ENCODE peak calls at places on chromosomes 12 and 14, in five cellular contexts. A is HTR-8/SVneo; J is NCI-H774; B is activated naive CD8-positive, alpha-beta T cell treated with anti-CD3 and anti-CD28 coated beads, Interleukin-2, amount 50 U/mL, for 24 hours; D is NCI-H345. C is an unnamed sample.

GRCh38 chr12:58916153-58916709 is 4.1 kb downstream of the LRIG3 start:
- DNase-seq in D (no peak), J (no peak), B (no peak), A (no peak), C (no peak)

GRCh38 chr12:11969437-11970154 is 101.1 kb upstream of the BCL2L14 start:
- DNase-seq in D (no peak), J (no peak), B (no peak), A (no peak), C (no peak)

GRCh38 chr12:132067182-132067581 is 76.9 kb downstream of the DDX51 start:
- DNase-seq in J (no peak), D (no peak), A (no peak), B (no peak), C (no peak)

GRCh38 chr12:78865297-78865955 is 852 bp downstream of the SYT1 start:
- DNase-seq in J (peak; percentile 41), A (no peak), B (no peak), D (no peak), C (no peak)

GRCh38 chr14:31541702-31542101 is 19.5 kb upstream of the NUBPL start:
- DNase-seq in J (no peak), D (no peak), B (no peak), A (no peak), C (no peak)

GRCh38 chr12:79451988-79452387 is 238.8 kb downstream of the PAWR start:
- DNase-seq in J (no peak), A (peak; percentile 59), D (peak; percentile 14), B (no peak), C (no peak)

GRCh38 chr14:98233656-98234055 is 1038.3 kb downstream of the BCL11B start:
- DNase-seq in B (no peak), D (no peak), A (no peak), J (no peak), C (no peak)

GRCh38 chr14:87745507-87746118 is 247.4 kb downstream of the GALC start:
- DNase-seq in A (no peak), B (peak; percentile 12), J (no peak), D (peak; percentile 25), C (no peak)

GRCh38 chr14:68846466-68846865 is 53.6 kb upstream of the ZFP36L1 start:
- DNase-seq in B (no peak), J (no peak), A (no peak), D (no peak), C (no peak)

GRCh38 chr12:2586159-2587035 is 208.4 kb upstream of the FKBP4 start:
- DNase-seq in J (no peak), B (no peak), D (no peak), A (no peak), C (no peak)

GRCh38 chr12:121767525-121768016 is 25.9 kb downstream of the RHOF start:
- DNase-seq in B (no peak), D (no peak), A (no peak), J (no peak), C (no peak)

GRCh38 chr14:50340945-50341344 is 28.8 kb downstream of the DMAC2L start:
- DNase-seq in A (no peak), J (no peak), B (peak; percentile 20), D (no peak), C (no peak)

GRCh38 chr14:59356783-59357182 is 108.4 kb downstream of the GPR135 start:
- DNase-seq in A (no peak), J (no peak), B (no peak), D (no peak), C (no peak)

GRCh38 chr12:33734871-33735270 is 287.4 kb upstream of the ALG10 start:
- DNase-seq in J (no peak), A (no peak), B (no peak), D (no peak), C (no peak)

GRCh38 chr12:96046543-96047137 is 11.3 kb upstream of the LTA4H start:
- DNase-seq in A (no peak), B (no peak), J (no peak), D (no peak), C (no peak)

GRCh38 chr14:92659765-92660561 is 88.5 kb downstream of the LGMN start:
- DNase-seq in B (no peak), A (no peak), J (no peak), D (no peak), C (no peak)

C was measured in NCI-H510A.